ENCODE peak calls at places on chromosomes 4 and X, in eight cellular contexts. F is body of pancreas; P is cardiac muscle cell; D is stomach; Y is aorta; C is pancreas; B is PC-3; W is CD8-positive, alpha-beta T cell. A is an unnamed sample.

GRCh38 chr4:2818351-2818939 is 25.2 kb upstream of the ADD1 start:
- DNase-seq in W (no peak), D (no peak), C (no peak), Y (no peak), F (no peak), B (no peak), P (peak), A (peak)

GRCh38 chr4:182022899-182023298 is 220.3 kb upstream of the TENM3 start:
- DNase-seq in Y (no peak), W (no peak), B (no peak), P (no peak), D (no peak), C (no peak), F (no peak), A (no peak)

GRCh38 chrX:95040104-95040503 is 1366.1 kb downstream of the FAM133A start:
- DNase-seq in W (no peak), B (no peak), Y (no peak), P (no peak), C (no peak), F (no peak), D (no peak), A (no peak)

GRCh38 chr4:133513891-133514290 is 364.8 kb downstream of the PCDH10 start:
- DNase-seq in C (no peak), F (no peak), W (no peak), Y (no peak), P (no peak), D (no peak), B (no peak), A (no peak)

GRCh38 chr4:125322363-125322730 is 7.6 kb downstream of the FAT4 start:
- DNase-seq in D (no peak), F (no peak), B (peak), Y (no peak), W (no peak), C (no peak), P (no peak), A (no peak)

GRCh38 chr4:185481390-185481789 is 9.9 kb upstream of the CCDC110 start:
- DNase-seq in W (no peak), D (no peak), F (no peak), C (no peak), B (no peak), Y (no peak), P (no peak), A (no peak)

GRCh38 chr4:77075869-77076801 is at the start of gene CCNI:
- DNase-seq in Y (peak), D (peak), C (peak), B (peak), P (peak), W (peak), F (peak), A (peak)

GRCh38 chrX:78593701-78594100 is 65.4 kb downstream of the RTL3 start:
- DNase-seq in F (no peak), P (no peak), D (no peak), B (no peak), Y (no peak), W (no peak), C (no peak), A (no peak)

GRCh38 chr4:8365951-8366350 is 74.6 kb downstream of the ACOX3 start:
- DNase-seq in D (no peak), F (no peak), C (no peak), W (no peak), Y (no peak), P (no peak), B (no peak), A (peak)

GRCh38 chr4:14532436-14532835 is 469.8 kb upstream of the CPEB2 start:
- DNase-seq in W (no peak), B (no peak), F (no peak), D (no peak), C (no peak), P (no peak), Y (no peak), A (no peak)

GRCh38 chrX:20531667-20532066 is 265.0 kb upstream of the RPS6KA3 start:
- DNase-seq in C (no peak), Y (no peak), P (no peak), F (no peak), D (no peak), W (no peak), B (peak), A (no peak)

GRCh38 chrX:96407501-96407900 is 277.1 kb upstream of the DIAPH2 start:
- DNase-seq in W (no peak), D (no peak), Y (no peak), B (peak), P (no peak), F (no peak), C (peak), A (no peak)

GRCh38 chr4:128524311-128524710 is 236.7 kb upstream of the PGRMC2 start:
- DNase-seq in D (peak), F (no peak), W (no peak), B (peak), C (no peak), Y (peak), P (no peak), A (peak)

GRCh38 chr4:77734928-77735327 is 84.2 kb downstream of the CNOT6L start:
- DNase-seq in P (no peak), C (no peak), F (no peak), D (no peak), W (peak), Y (no peak), B (no peak), A (no peak)

GRCh38 chr4:118942465-118942864 is 53.8 kb downstream of the SYNPO2 start:
- DNase-seq in W (no peak), B (peak), C (no peak), F (no peak), Y (no peak), P (no peak), D (no peak), A (no peak)

GRCh38 chr4:118282692-118283091 is 70.1 kb downstream of the PRSS12 start:
- DNase-seq in F (peak), B (peak), D (no peak), W (no peak), C (peak), Y (no peak), P (no peak), A (no peak)

GRCh38 chr4:125097729-125098128 is 217.0 kb upstream of the FAT4 start:
- DNase-seq in F (no peak), C (no peak), D (no peak), B (no peak), P (no peak), W (no peak), Y (no peak), A (no peak)

GRCh38 chrX:15820106-15821073 is 30.1 kb downstream of the ZRSR2 start:
- DNase-seq in D (no peak), B (no peak), C (no peak), Y (no peak), F (no peak), W (no peak), P (no peak), A (no peak)

GRCh38 chrX:103329991-103330390 is at the start of gene TCEAL7:
- DNase-seq in P (no peak), Y (peak), B (no peak), D (no peak), C (no peak), F (no peak), W (no peak), A (no peak)

GRCh38 chr4:23241408-23241807 is 548.7 kb downstream of the GBA3 start:
- DNase-seq in Y (no peak), W (no peak), F (no peak), P (no peak), B (no peak), C (no peak), D (no peak), A (no peak)

GRCh38 chrX:2485460-2485753 is 15.4 kb downstream of the DHRSX start:
- DNase-seq in F (no peak), C (no peak), B (no peak), W (no peak), D (no peak), Y (no peak), P (no peak), A (no peak)

GRCh38 chr4:166153539-166153938 is 280.5 kb downstream of the TLL1 start:
- DNase-seq in B (no peak), Y (no peak), C (no peak), D (no peak), F (no peak), W (no peak), P (no peak), A (no peak)

GRCh38 chrX:1249101-1249887 is 19.3 kb upstream of the CSF2RA start:
- DNase-seq in Y (peak), B (peak), D (peak), C (no peak), F (no peak), P (peak), W (peak), A (no peak)

GRCh38 chr4:141768954-141769353 is 132.6 kb downstream of the IL15 start:
- DNase-seq in Y (no peak), D (no peak), F (no peak), C (no peak), P (no peak), W (no peak), B (peak), A (no peak)

GRCh38 chr4:95478679-95479078 is 70.1 kb downstream of the UNC5C start:
- DNase-seq in B (no peak), F (no peak), D (no peak), C (no peak), P (no peak), Y (no peak), W (no peak), A (no peak)

GRCh38 chrX:16963216-16963615 is 16.8 kb downstream of the REPS2 start:
- DNase-seq in B (no peak), D (no peak), F (no peak), P (no peak), Y (no peak), C (no peak), W (no peak), A (no peak)

GRCh38 chr4:182768821-182769220 is 148.4 kb downstream of the DCTD start:
- DNase-seq in C (no peak), W (no peak), P (no peak), B (peak), F (no peak), Y (no peak), D (no peak), A (no peak)

GRCh38 chrX:101736651-101737050 is 77.0 kb upstream of the ARMCX2 start:
- DNase-seq in P (no peak), B (no peak), C (no peak), D (no peak), W (no peak), F (no peak), Y (no peak), A (no peak)
- H3K27ac ChIP-seq in P (no peak), B (no peak), C (no peak), D (no peak), W (no peak), F (no peak), Y (no peak), A (no peak)

GRCh38 chr4:186651181-186651603 is 72.5 kb downstream of the FAT1 start:
- DNase-seq in B (no peak), D (no peak), Y (no peak), W (no peak), P (no peak), C (peak), F (peak), A (no peak)
- H3K4me3 ChIP-seq in B (no peak), D (peak), Y (no peak), W (no peak), P (no peak), C (peak), F (peak), A (peak)

GRCh38 chr4:183797041-183797444 is 108.1 kb upstream of the STOX2 start:
- DNase-seq in P (peak), F (peak), B (no peak), Y (no peak), W (no peak), C (peak), D (peak), A (peak)
- H3K27ac ChIP-seq in P (no peak), F (peak), B (no peak), Y (no peak), W (no peak), C (peak), D (peak), A (no peak)

GRCh38 chrX:53288173-53288572 is 6.8 kb upstream of the IQSEC2 start:
- DNase-seq in P (peak), D (no peak), C (no peak), F (peak), W (peak), Y (peak), B (no peak), A (peak)
- H3K4me3 ChIP-seq in P (no peak), D (no peak), C (no peak), F (no peak), W (peak), Y (no peak), B (no peak), A (no peak)

GRCh38 chr4:54570822-54571221 is 86.9 kb upstream of the KIT start:
- DNase-seq in C (no peak), W (no peak), B (no peak), Y (no peak), F (no peak), P (no peak), D (no peak), A (no peak)
- H3K27ac ChIP-seq in C (no peak), W (no peak), B (no peak), Y (no peak), F (no peak), P (no peak), D (no peak), A (no peak)

GRCh38 chrX:133633162-133633561 is 217.9 kb upstream of the GPC4 start:
- DNase-seq in W (no peak), B (peak), D (no peak), C (no peak), Y (no peak), P (no peak), F (no peak), A (no peak)
- H3K4me3 ChIP-seq in W (no peak), B (no peak), D (no peak), C (no peak), Y (no peak), P (no peak), F (no peak), A (no peak)

GRCh38 chrX:37491686-37492085 is 79.8 kb upstream of the LANCL3 start:
- DNase-seq in F (no peak), D (no peak), B (no peak), C (no peak), P (no peak), W (no peak), Y (no peak), A (no peak)
- H3K27ac ChIP-seq in F (no peak), D (no peak), B (no peak), C (no peak), P (no peak), W (no peak), Y (no peak), A (no peak)

DNA sequence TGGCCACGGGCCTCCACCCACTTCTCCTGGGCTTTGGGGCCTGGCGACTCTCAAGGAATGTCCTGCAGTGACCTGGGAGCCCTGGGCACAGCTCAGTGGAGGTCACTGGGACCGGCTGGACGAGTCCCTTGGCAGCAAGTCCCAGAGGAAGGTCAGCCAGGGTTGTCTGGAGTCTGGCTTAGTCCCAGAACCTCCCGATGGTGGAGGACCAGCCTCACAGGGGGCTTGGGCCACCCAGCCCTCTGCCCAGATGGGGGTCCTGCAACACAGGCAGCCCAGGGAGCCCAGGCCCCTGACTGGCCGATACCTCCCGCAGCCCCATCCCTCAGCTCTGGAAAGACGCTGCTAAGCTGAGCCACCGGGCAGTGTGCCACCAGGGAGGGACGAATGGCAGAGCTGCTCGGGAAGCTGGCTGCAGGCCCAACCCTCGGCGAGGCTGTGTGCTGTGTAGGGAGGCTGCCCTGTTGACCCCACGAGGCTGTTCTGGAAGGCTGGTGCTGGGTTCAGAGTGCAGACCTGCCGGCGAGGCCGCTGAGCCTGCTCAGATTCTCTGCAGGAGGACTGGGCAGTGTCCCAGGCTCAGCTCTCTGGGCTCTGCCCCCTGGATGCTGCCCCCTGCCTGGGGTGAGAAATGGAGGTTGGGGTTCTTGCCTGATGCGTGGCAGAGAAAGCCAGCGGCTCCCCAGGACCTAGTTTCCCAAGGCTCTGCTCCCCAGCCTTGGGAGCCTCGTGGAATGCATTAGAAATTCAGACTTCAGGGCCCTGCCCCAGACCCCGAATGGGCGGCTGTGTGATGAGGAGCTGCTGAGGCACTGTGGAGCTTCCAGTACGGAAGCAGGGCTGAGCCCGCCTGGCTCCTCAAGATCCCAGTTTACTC is 61.7 kb downstream of the ADRA2C start:
- DNase-seq in D (peak), Y (peak), C (peak), B (peak), P (no peak), W (no peak), F (peak), A (peak)
- H3K4me3 ChIP-seq in D (peak), Y (no peak), C (no peak), B (no peak), P (no peak), W (no peak), F (no peak), A (peak)

GRCh38 chr4:115292320-115293092 is 179.1 kb upstream of the NDST4 start:
- DNase-seq in W (no peak), D (no peak), P (no peak), F (no peak), B (no peak), Y (no peak), C (no peak), A (no peak)
- H3K27ac ChIP-seq in W (no peak), D (no peak), P (no peak), F (no peak), B (no peak), Y (no peak), C (no peak), A (no peak)

GRCh38 chr4:87071401-87071800 is 136.6 kb downstream of the AFF1 start:
- DNase-seq in C (peak), F (peak), D (no peak), Y (no peak), W (no peak), B (no peak), P (no peak), A (no peak)

GRCh38 chr4:87075876-87076275 is 141.1 kb downstream of the AFF1 start:
- DNase-seq in P (no peak), B (no peak), C (no peak), W (no peak), Y (no peak), D (no peak), F (no peak), A (no peak)

GRCh38 chr4:87076690-87077358 is 142.0 kb downstream of the AFF1 start:
- DNase-seq in C (no peak), W (no peak), F (no peak), P (no peak), B (no peak), Y (no peak), D (no peak), A (no peak)

GRCh38 chr4:87073570-87074470 is 139.0 kb downstream of the AFF1 start:
- DNase-seq in P (no peak), D (no peak), W (peak), F (no peak), Y (peak), C (no peak), B (peak), A (peak)

GRCh38 chr4:87073187-87073569 is 138.4 kb downstream of the AFF1 start:
- DNase-seq in B (no peak), C (no peak), F (no peak), W (no peak), Y (no peak), D (no peak), P (no peak), A (no peak)
- H3K4me3 ChIP-seq in B (peak), C (no peak), F (no peak), W (no peak), Y (no peak), D (no peak), P (no peak), A (no peak)

A was measured in kidney.